ENCODE peak calls at places on chromosomes 16 and 17, in seven cellular contexts. M is neural crest cell, Q is ascending aorta, G is heart right ventricle, B is ovary, A is AG10803, I is heart left ventricle. P is an unnamed sample.
A peak's percentile ranks its signal among the peaks of the same experiment; 100 is the strongest.

GRCh38 chr16:3979070-3979469 is 98.6 kb upstream of the CREBBP start:
- DNase-seq in B (no peak), I (no peak), A (no peak), M (no peak), Q (no peak), G (no peak), P (no peak)

GRCh38 chr17:74140282-74140681 is 63.2 kb upstream of the RPL38 start:
- DNase-seq in G (no peak), Q (peak; percentile 1), B (no peak), M (no peak), I (no peak), A (no peak), P (no peak)

GRCh38 chr16:59632266-59632855 is 898.2 kb upstream of the GOT2 start:
- DNase-seq in B (no peak), A (peak; percentile 66), G (no peak), Q (no peak), M (no peak), I (no peak), P (peak; percentile 26)

GRCh38 chr17:18043491-18043890 is 4.3 kb downstream of the GID4 start:
- DNase-seq in A (no peak), G (no peak), Q (no peak), B (no peak), I (no peak), M (no peak), P (no peak)

GRCh38 chr16:84529607-84530006 is 25.1 kb upstream of the MEAK7 start:
- DNase-seq in I (no peak), M (no peak), Q (no peak), A (no peak), B (no peak), G (no peak), P (no peak)

GRCh38 chr17:20979792-20980083 is 63.1 kb downstream of the USP22 start:
- DNase-seq in G (no peak), I (no peak), A (no peak), M (no peak), Q (no peak), B (no peak), P (no peak)

GRCh38 chr17:76904116-76904515 is 35.9 kb downstream of the MGAT5B start:
- DNase-seq in Q (no peak), G (no peak), A (no peak), B (no peak), M (no peak), I (no peak), P (no peak)

GRCh38 chr17:41648411-41649195 is 24.2 kb upstream of the KRT17 start:
- DNase-seq in M (peak; percentile 97), A (peak; percentile 78), Q (peak; percentile 92), I (peak; percentile 85), G (peak; percentile 84), B (peak; percentile 89), P (peak; percentile 89)

GRCh38 chr17:42766124-42766523 is 5.1 kb downstream of the RAMP2 start:
- DNase-seq in Q (no peak), A (no peak), I (no peak), B (no peak), M (no peak), G (no peak), P (no peak)

GRCh38 chr17:28552201-28552999 is at the start of gene UNC119:
- DNase-seq in B (peak; percentile 78), G (peak; percentile 67), I (peak; percentile 88), M (peak; percentile 65), A (peak; percentile 61), Q (peak; percentile 81), P (peak; percentile 73)

GRCh38 chr16:75471723-75472634 is 7.5 kb upstream of the TMEM170A start:
- DNase-seq in M (peak; percentile 38), Q (peak; percentile 75), G (peak; percentile 64), B (peak; percentile 49), A (peak; percentile 59), I (peak; percentile 51), P (peak; percentile 78)

GRCh38 chr16:83899272-83899897 is 470 bp downstream of the MLYCD start:
- DNase-seq in B (peak; percentile 51), G (peak; percentile 31), I (peak; percentile 62), M (peak; percentile 32), Q (peak; percentile 74), A (peak; percentile 61), P (peak; percentile 78)

GRCh38 chr17:74478369-74479100 is 12.1 kb downstream of the CD300A start:
- DNase-seq in A (no peak), I (no peak), G (no peak), B (no peak), Q (no peak), M (no peak), P (no peak)

GRCh38 chr16:13436641-13437423 is 483.1 kb upstream of the ERCC4 start:
- DNase-seq in B (no peak), Q (no peak), A (peak; percentile 40), M (no peak), I (no peak), G (no peak), P (no peak)

GRCh38 chr16:12141556-12141955 is 165.0 kb downstream of the SNX29 start:
- DNase-seq in A (no peak), M (no peak), Q (no peak), B (no peak), G (no peak), I (no peak), P (no peak)

GRCh38 chr16:83840060-83840617 is 32.4 kb downstream of the HSBP1 start:
- DNase-seq in B (no peak), G (no peak), I (no peak), Q (no peak), A (no peak), M (no peak), P (no peak)

GRCh38 chr16:11060856-11061255 is 116.5 kb downstream of the CLEC16A start:
- DNase-seq in B (no peak), G (no peak), A (no peak), Q (no peak), I (no peak), M (no peak), P (no peak)

GRCh38 chr16:49936791-49937190 is 80.9 kb upstream of the ZNF423 start:
- DNase-seq in G (no peak), A (no peak), M (no peak), Q (no peak), B (no peak), I (no peak), P (no peak)

GRCh38 chr16:19429271-19429670 is 11.6 kb downstream of the TMC5 start:
- DNase-seq in A (no peak), I (no peak), B (no peak), Q (no peak), G (no peak), M (no peak), P (no peak)

GRCh38 chr17:58196610-58197009 is 4.1 kb downstream of the EPX start:
- DNase-seq in I (no peak), A (no peak), M (no peak), Q (no peak), B (no peak), G (no peak), P (no peak)

GRCh38 chr17:45409659-45410076 is 23.0 kb downstream of the ARHGAP27 start:
- DNase-seq in G (no peak), I (no peak), B (no peak), Q (no peak), M (no peak), A (no peak), P (no peak)

DNA sequence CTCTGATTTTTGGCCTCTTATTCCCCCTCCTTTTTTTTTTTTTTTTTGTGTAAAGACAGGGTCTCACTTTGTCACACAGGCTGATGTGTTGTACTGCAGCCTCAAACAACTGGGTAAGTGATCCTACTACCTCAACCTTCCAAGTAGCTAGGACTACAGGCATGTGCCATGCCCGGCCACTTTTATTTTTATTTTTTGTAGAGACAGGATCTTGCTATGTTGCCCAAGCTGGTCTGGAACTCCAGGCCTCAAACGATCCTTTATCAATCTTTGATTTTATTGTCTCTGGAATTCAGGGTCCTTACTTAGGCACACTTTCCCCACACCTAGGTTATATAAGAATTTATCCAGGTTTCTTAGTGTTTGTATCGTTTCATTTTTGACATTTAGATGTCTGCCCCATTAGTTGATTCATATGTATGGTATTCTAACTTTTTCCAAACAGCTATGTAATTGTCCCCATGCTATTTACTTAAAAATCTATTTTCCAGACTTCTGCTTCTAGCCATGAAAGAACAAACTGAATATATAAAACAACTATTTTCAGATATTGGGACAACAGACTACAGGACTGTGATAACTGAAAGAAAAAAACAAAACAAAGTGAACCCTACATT is 13.9 kb downstream of the CMC2 start:
- DNase-seq in M (no peak), A (no peak), G (no peak), I (no peak), B (no peak), Q (no peak), P (no peak)
- TF ChIP-seq CTCF in M (no peak), A (no peak), G (no peak), I (no peak), B (no peak), Q (no peak), P (no peak)

DNA sequence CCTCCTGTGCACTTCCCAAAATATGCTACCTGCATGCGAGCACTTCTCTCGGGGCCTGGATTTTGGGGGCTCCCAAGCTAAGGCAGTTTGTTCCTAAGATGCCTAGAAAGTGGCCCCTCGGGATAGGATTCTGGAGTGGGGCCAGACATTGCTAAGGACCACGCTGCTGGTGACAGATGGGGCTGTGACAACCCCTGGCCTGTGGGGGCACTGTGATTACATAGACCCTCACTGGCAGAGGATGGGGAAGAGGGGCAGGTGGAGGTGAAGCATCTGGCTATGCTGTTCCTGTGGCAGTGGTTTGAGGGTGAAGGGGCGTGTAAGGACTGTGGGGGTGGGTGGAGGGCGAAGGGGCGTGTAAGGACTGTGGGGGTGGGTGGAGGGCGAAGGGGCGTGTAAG is 128.4 kb downstream of the ENGASE start:
- DNase-seq in A (no peak), G (no peak), I (no peak), M (no peak), Q (no peak), B (no peak), P (no peak)
- TF ChIP-seq CTCF in A (no peak), G (no peak), I (no peak), M (no peak), Q (no peak), B (no peak), P (no peak)

GRCh38 chr17:15999141-15999973 is at the start of the genes TTC19 and ZSWIM7:
- DNase-seq in M (peak; percentile 92), I (peak; percentile 98), B (peak; percentile 95), G (peak; percentile 97), Q (peak; percentile 97), A (peak; percentile 90), P (peak; percentile 97)
- TF ChIP-seq CTCF in M (no peak), I (no peak), B (peak; percentile 7), G (peak; percentile 30), Q (no peak), A (no peak), P (no peak)

DNA sequence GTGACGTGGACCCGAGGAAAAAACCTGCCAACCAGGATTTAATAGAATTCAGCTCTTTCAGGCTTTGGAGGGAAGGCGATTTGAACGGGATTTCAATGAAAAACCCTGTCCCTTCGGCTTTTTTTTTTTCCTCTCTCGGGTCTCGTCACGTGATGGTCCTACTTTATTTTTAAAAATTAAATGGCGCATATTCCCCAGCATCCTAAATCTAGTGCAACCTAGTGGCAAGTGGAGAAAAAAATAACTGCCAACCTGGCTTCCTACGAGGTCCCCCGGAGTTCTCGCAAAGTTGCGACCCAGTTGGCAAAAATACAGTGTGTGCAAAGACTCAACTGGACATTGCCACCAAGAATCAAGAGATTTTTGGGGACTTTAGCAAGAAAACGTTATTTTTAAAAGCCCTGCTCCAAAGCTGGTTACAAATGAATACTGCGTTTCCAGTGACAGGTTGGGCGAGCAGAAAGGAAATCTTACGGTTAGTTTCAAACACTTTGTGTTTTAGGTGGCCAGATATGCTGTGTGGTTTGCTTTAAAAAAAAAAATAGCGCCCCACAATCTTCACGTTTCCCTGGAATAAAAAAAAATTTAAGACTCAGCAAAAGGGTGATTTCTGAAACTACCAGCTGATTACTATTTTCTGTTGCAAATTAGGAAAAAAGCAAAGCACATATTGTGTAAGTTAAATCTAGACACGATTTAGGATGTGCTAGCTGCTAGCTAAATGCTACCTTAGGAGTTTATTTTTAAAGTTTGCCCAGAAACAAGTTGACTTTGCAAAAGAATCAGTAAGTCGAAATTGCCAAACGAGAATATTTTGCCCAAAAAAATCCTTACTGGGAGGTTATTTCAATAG is 725 bp upstream of the MARF1 start:
- DNase-seq in M (peak; percentile 4), A (peak; percentile 64), G (peak; percentile 40), B (no peak), I (no peak), Q (peak; percentile 66), P (peak; percentile 73)
- TF ChIP-seq CTCF in M (peak; percentile 60), A (peak; percentile 60), G (peak; percentile 67), B (peak; percentile 46), I (peak; percentile 47), Q (no peak), P (peak; percentile 56)

P was measured in cardiac muscle cell.